ENCODE peak calls at places on chromosomes 13 and 19, in six cellular contexts. One of them, this sample, is unnamed.

GRCh38 chr19:40398417-40399056 is 8.6 kb upstream of the HIPK4 start:
- DNase-seq in PC-3: no peak
- DNase-seq in GM23338: peak; percentile 97
- DNase-seq in PC-9: no peak
- DNase-seq in MM.1S: no peak
- DNase-seq in neural progenitor cell: peak; percentile 84
- DNase-seq in this sample: peak; percentile 37

GRCh38 chr13:95505265-95505664 is 47.3 kb upstream of the CLDN10 start:
- DNase-seq in MM.1S: no peak
- DNase-seq in GM23338: peak; percentile 67
- DNase-seq in PC-3: peak; percentile 22
- DNase-seq in PC-9: no peak
- DNase-seq in neural progenitor cell: peak; percentile 47
- DNase-seq in this sample: no peak

GRCh38 chr13:111899714-111900389 is 167.1 kb upstream of the SOX1 start:
- DNase-seq in PC-3: no peak
- DNase-seq in GM23338: no peak
- DNase-seq in PC-9: no peak
- DNase-seq in neural progenitor cell: no peak
- DNase-seq in MM.1S: no peak
- DNase-seq in this sample: no peak

GRCh38 chr19:7699422-7700127 is 2.4 kb downstream of the FCER2 start:
- DNase-seq in GM23338: no peak
- DNase-seq in PC-3: peak; percentile 45
- DNase-seq in PC-9: peak; percentile 15
- DNase-seq in neural progenitor cell: no peak
- DNase-seq in MM.1S: no peak
- DNase-seq in this sample: peak; percentile 37

GRCh38 chr13:50130686-50131051 is 115.4 kb downstream of the KCNRG start:
- DNase-seq in PC-3: peak; percentile 21
- DNase-seq in PC-9: peak; percentile 24
- DNase-seq in GM23338: peak; percentile 44
- DNase-seq in MM.1S: peak; percentile 17
- DNase-seq in neural progenitor cell: peak; percentile 69
- DNase-seq in this sample: peak; percentile 79

GRCh38 chr19:2261438-2262172 is 5.4 kb upstream of the JSRP1 start:
- DNase-seq in GM23338: peak; percentile 66
- DNase-seq in PC-9: no peak
- DNase-seq in PC-3: peak; percentile 37
- DNase-seq in neural progenitor cell: peak; percentile 48
- DNase-seq in MM.1S: peak; percentile 49
- DNase-seq in this sample: peak; percentile 39

GRCh38 chr13:22128413-22129198 is 457.7 kb downstream of the FGF9 start:
- DNase-seq in MM.1S: no peak
- DNase-seq in neural progenitor cell: no peak
- DNase-seq in PC-3: no peak
- DNase-seq in PC-9: no peak
- DNase-seq in GM23338: no peak
- DNase-seq in this sample: no peak

GRCh38 chr13:103184413-103184812 is 118.2 kb upstream of the SLC10A2 start:
- DNase-seq in PC-3: no peak
- DNase-seq in PC-9: no peak
- DNase-seq in MM.1S: no peak
- DNase-seq in GM23338: no peak
- DNase-seq in neural progenitor cell: no peak
- DNase-seq in this sample: no peak

GRCh38 chr13:40800559-40800958 is 11.1 kb downstream of the SLC25A15 start:
- DNase-seq in GM23338: no peak
- DNase-seq in PC-3: no peak
- DNase-seq in MM.1S: no peak
- DNase-seq in PC-9: no peak
- DNase-seq in neural progenitor cell: no peak
- DNase-seq in this sample: no peak

GRCh38 chr19:3095375-3096191 is 1.4 kb downstream of the GNA11 start:
- DNase-seq in GM23338: peak; percentile 92
- DNase-seq in MM.1S: no peak
- DNase-seq in PC-3: peak; percentile 19
- DNase-seq in neural progenitor cell: peak; percentile 88
- DNase-seq in PC-9: no peak
- DNase-seq in this sample: peak; percentile 35

DNA sequence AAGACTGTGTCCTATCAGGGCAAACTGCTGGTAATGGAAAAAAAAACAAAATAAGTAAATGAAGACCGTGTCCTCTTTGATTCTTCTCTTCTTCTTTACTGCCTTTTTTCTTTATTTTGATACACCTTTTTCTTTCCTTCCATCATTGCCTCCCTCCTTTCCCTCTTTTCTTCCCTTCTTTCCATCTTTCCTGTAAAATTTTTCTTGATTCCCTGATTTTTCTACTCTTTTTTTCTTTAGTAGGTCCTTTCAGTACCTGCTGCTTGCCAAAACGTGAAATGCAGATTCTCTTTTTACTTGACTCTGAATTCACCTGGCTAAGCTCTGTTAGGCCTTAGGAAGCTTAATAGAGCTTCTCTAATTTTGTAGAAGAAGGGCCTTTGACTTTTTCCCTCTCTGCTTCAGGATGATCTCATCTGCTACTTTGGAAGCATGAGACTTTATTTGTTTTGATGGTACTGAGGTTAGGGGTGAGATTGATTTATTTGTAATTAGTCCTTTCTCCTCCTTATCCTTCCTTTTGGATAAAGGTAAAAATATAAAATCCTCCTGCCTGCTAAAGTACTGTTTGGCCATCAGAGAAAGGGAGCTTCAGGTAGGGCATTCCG is 19.2 kb downstream of the LSM14A start:
- DNase-seq in PC-3: no peak
- DNase-seq in GM23338: no peak
- DNase-seq in MM.1S: no peak
- DNase-seq in neural progenitor cell: no peak
- DNase-seq in PC-9: no peak
- DNase-seq in this sample: no peak
- H3F3A ChIP-seq in PC-3: no peaks in the 10 kb centered on the region
- H3F3A ChIP-seq in GM23338: no peaks in the 10 kb centered on the region
- H3F3A ChIP-seq in MM.1S: no peaks in the 10 kb centered on the region
- H3F3A ChIP-seq in neural progenitor cell: peaks cover 17% of the 10 kb centered on the region
- H3F3A ChIP-seq in PC-9: peaks cover 10% of the 10 kb centered on the region
- H3F3A ChIP-seq in this sample: peaks cover 5% of the 10 kb centered on the region

DNA sequence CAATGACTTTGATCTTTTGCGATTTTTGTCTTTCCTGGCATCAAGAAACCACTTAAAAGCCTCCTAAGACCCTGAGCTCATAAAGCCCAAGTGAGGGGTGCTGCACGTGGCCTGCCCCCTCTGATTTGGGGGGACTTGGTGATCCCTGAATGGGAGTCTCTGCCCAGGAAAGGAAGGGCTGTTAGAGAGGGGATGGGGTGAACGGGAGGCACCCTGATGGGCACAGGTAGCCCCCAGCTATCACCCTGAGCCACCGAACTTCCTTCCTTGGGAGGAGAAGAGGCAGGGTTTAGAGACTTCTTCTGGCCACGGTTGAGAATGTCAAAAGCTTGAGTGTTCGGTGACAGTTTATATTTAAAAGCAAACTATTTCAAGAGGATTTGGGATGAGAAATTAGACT is 305.5 kb downstream of the ZNF536 start:
- DNase-seq in neural progenitor cell: no peak
- DNase-seq in PC-3: no peak
- DNase-seq in GM23338: no peak
- DNase-seq in PC-9: no peak
- DNase-seq in MM.1S: no peak
- DNase-seq in this sample: no peak
- H3K27ac ChIP-seq in neural progenitor cell: no peak overlapping the region
- H3K27ac ChIP-seq in PC-3: no peak overlapping the region
- H3K27ac ChIP-seq in GM23338: no peak overlapping the region
- H3K27ac ChIP-seq in PC-9: no peak overlapping the region
- H3K27ac ChIP-seq in MM.1S: no peak overlapping the region
- H3K27ac ChIP-seq in this sample: no peak overlapping the region

GRCh38 chr13:42762251-42762650 is 19.1 kb upstream of the FAM216B start:
- DNase-seq in PC-3: peak; percentile 36
- DNase-seq in PC-9: no peak
- DNase-seq in MM.1S: no peak
- DNase-seq in GM23338: no peak
- DNase-seq in neural progenitor cell: no peak
- DNase-seq in this sample: no peak
- TF ChIP-seq EZH2 in PC-3: no peak
- TF ChIP-seq EZH2 in PC-9: no peak
- TF ChIP-seq EZH2 in MM.1S: no peak
- TF ChIP-seq EZH2 in GM23338: no peak
- TF ChIP-seq EZH2 in neural progenitor cell: no peak
- TF ChIP-seq EZH2 in this sample: no peak

DNA sequence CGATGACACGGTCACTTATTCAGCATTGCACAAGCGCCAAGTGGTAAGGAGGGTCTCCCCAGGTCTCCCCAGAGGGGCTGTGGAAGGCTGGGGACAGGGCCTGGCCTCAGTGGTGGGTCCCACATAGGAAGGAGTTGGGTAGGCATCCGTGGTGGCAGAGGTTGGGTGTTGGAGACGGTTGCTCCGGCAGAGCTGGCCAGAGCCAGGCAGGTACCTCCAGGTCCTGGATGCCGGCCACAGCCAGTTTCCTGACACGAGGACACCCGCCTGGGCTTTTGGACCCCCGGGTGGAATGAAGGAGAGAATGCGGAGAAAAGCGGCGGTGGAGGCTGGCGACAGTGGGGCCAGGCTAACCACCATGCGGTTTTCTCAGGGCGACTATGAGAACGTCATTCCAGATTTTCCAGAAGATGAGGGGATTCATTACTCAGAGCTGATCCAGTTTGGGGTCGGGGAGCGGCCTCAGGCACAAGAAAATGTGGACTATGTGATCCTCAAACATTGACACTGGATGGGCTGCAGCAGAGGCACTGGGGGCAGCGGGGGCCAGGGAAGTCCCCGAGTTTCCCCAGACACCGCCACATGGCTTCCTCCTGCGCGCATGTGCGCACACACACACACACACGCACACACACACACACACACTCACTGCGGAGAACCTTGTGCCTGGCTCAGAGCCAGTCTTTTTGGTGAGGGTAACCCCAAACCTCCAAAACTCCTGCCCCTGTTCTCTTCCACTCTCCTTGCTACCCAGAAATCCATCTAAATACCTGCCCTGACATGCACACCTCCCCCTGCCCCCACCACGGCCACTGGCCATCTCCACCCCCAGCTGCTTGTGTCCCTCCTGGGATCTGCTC is 1.3 kb upstream of the FFAR1 start:
- DNase-seq in MM.1S: no peak
- DNase-seq in PC-9: no peak
- DNase-seq in PC-3: no peak
- DNase-seq in neural progenitor cell: no peak
- DNase-seq in GM23338: no peak
- DNase-seq in this sample: no peak
- H3F3A ChIP-seq in MM.1S: no peaks in the 10 kb centered on the region
- H3F3A ChIP-seq in PC-9: peaks cover 3% of the 10 kb centered on the region
- H3F3A ChIP-seq in PC-3: no peaks in the 10 kb centered on the region
- H3F3A ChIP-seq in neural progenitor cell: no peaks in the 10 kb centered on the region
- H3F3A ChIP-seq in GM23338: no peaks in the 10 kb centered on the region
- H3F3A ChIP-seq in this sample: no peaks in the 10 kb centered on the region

GRCh38 chr19:48858984-48859710 is 9.3 kb downstream of the PLEKHA4 start:
- DNase-seq in PC-9: no peak
- DNase-seq in GM23338: peak; percentile 87
- DNase-seq in neural progenitor cell: no peak
- DNase-seq in MM.1S: no peak
- DNase-seq in PC-3: no peak
- DNase-seq in this sample: peak; percentile 10
- H3K27ac ChIP-seq in PC-9: no peak overlapping the region
- H3K27ac ChIP-seq in GM23338: peak overlapping the region; percentile 5
- H3K27ac ChIP-seq in neural progenitor cell: no peak overlapping the region
- H3K27ac ChIP-seq in MM.1S: no peak overlapping the region
- H3K27ac ChIP-seq in PC-3: no peak overlapping the region
- H3K27ac ChIP-seq in this sample: no peak overlapping the region

GRCh38 chr19:45790942-45791341 is 1.7 kb downstream of the DMWD start:
- DNase-seq in PC-9: no peak
- DNase-seq in PC-3: no peak
- DNase-seq in MM.1S: no peak
- DNase-seq in GM23338: no peak
- DNase-seq in neural progenitor cell: no peak
- DNase-seq in this sample: no peak
- TF ChIP-seq EZH2 in PC-9: no peak
- TF ChIP-seq EZH2 in PC-3: no peak
- TF ChIP-seq EZH2 in MM.1S: no peak
- TF ChIP-seq EZH2 in GM23338: no peak
- TF ChIP-seq EZH2 in neural progenitor cell: no peak
- TF ChIP-seq EZH2 in this sample: no peak

GRCh38 chr19:13834308-13834790 is 39.1 kb downstream of the ZSWIM4 start:
- DNase-seq in PC-3: peak; percentile 94
- DNase-seq in MM.1S: no peak
- DNase-seq in neural progenitor cell: no peak
- DNase-seq in PC-9: peak; percentile 69
- DNase-seq in GM23338: no peak
- DNase-seq in this sample: peak; percentile 83
- H3F3A ChIP-seq in PC-3: peaks cover 26% of the 10 kb centered on the region
- H3F3A ChIP-seq in MM.1S: peaks cover 34% of the 10 kb centered on the region
- H3F3A ChIP-seq in neural progenitor cell: peaks cover 13% of the 10 kb centered on the region
- H3F3A ChIP-seq in PC-9: peaks cover 80% of the 10 kb centered on the region
- H3F3A ChIP-seq in GM23338: peaks cover 18% of the 10 kb centered on the region
- H3F3A ChIP-seq in this sample: peaks cover 78% of the 10 kb centered on the region

DNA sequence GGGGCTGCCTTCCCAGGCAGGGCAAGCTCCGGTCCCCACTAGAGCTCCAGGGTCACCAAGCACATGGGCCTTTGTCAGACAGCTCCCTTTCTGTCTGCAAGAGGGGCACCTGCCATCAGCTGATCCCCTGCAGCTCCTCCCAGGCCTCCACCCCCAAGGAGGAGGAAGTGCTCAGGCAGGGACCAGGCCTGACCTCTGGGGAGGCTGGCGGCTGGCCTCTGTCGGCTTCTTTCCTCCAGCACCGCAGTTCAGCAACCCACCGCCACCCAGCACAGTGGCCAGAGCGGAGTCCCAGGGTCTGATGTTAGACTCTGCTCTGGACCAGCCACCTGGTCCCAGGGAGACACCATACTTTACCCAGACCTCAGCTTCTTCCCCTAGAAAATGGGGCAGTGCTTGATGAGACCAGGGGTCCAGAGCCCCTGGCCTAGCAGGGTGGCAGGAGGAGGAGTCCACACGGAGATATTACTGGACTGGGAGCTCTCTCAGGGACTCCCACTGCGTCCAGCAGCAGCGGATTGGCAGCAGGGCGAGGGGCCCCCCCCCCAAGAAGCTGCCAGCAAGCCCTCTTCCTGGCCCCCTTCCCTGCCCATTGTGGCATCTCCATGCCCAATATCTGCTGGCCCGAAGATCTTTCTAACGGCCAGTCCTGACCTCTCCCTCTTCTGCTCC is 24.1 kb downstream of the NKPD1 start:
- DNase-seq in PC-9: no peak
- DNase-seq in MM.1S: peak; percentile 56
- DNase-seq in GM23338: no peak
- DNase-seq in neural progenitor cell: peak; percentile 20
- DNase-seq in PC-3: no peak
- DNase-seq in this sample: no peak
- H3K27ac ChIP-seq in PC-9: no peak overlapping the region
- H3K27ac ChIP-seq in MM.1S: peak overlapping the region; percentile 97
- H3K27ac ChIP-seq in GM23338: peak overlapping the region; percentile 66
- H3K27ac ChIP-seq in neural progenitor cell: peak overlapping the region; percentile 53
- H3K27ac ChIP-seq in PC-3: no peak overlapping the region
- H3K27ac ChIP-seq in this sample: no peak overlapping the region

DNA sequence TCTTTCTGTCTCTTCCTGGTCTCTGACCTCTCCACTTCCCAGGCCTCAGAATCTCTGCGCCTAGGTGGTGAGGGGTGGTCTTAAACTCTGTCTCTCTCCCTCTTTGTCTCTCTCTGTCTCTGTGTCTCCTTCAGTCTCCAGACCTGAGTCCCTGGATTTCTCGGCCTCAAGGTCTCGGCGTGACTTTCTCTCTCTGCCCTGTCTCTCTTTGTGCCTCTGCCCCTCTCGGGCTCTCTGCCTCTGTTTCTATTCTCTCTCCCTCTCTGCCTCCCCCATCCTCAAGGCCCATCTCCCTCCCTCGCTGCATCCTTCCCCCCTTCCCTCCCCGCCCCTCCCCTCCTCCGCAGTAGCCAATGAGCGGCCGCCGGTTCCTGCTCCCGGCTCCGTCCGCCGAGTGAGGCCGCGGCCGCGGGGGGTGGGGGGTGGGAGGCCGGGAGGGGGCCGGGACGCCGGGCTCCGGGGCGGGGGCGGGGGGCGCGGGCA is at the start of gene CACNG7:
- DNase-seq in PC-3: no peak
- DNase-seq in MM.1S: no peak
- DNase-seq in neural progenitor cell: peak; percentile 80
- DNase-seq in PC-9: no peak
- DNase-seq in GM23338: peak; percentile 83
- DNase-seq in this sample: no peak
- TF ChIP-seq EZH2 in PC-3: no peak
- TF ChIP-seq EZH2 in MM.1S: no peak
- TF ChIP-seq EZH2 in neural progenitor cell: no peak
- TF ChIP-seq EZH2 in PC-9: no peak
- TF ChIP-seq EZH2 in GM23338: no peak
- TF ChIP-seq EZH2 in this sample: no peak